ENCODE peak calls at places on chromosomes 16 and 17, in six cellular contexts. W is NCI-H1694; X is stimulated activated CD4-positive, alpha-beta T cell treated with anti-CD3 and anti-CD28 coated beads, Interleukin-15, amount 100 ng/mL, for 1 hour; F is NCI-H524; S is amniotic stem cell; Y is upper lobe of right lung. E is an unnamed sample.

GRCh38 chr16:88703486-88704309 is 2.5 kb downstream of the RNF166 start:
- DNase-seq in W (no peak), X (peak), F (no peak), S (no peak), Y (peak), E (no peak)

GRCh38 chr17:73639322-73639721 is 4.9 kb downstream of the SDK2 start:
- DNase-seq in W (no peak), X (no peak), F (no peak), S (no peak), Y (peak), E (no peak)

GRCh38 chr17:49882434-49882833 is 34.6 kb upstream of the TAC4 start:
- DNase-seq in W (no peak), X (no peak), F (peak), S (no peak), Y (no peak), E (no peak)

GRCh38 chr16:52050418-52050817 is 496.5 kb downstream of the TOX3 start:
- DNase-seq in W (no peak), X (no peak), F (no peak), S (no peak), Y (no peak), E (no peak)

GRCh38 chr17:39264119-39264518 is 38.4 kb upstream of the STAC2 start:
- DNase-seq in W (no peak), X (no peak), F (no peak), S (no peak), Y (no peak), E (no peak)

GRCh38 chr17:65228734-65229390 is 91.7 kb downstream of the RGS9 start:
- DNase-seq in W (no peak), X (no peak), F (peak), S (no peak), Y (no peak), E (no peak)

GRCh38 chr16:68563631-68564366 is 24.7 kb downstream of the ZFP90 start:
- DNase-seq in W (no peak), X (no peak), F (no peak), S (no peak), Y (no peak), E (no peak)

GRCh38 chr16:74774223-74775139 is at the start of gene FA2H:
- DNase-seq in W (peak), X (peak), F (peak), S (no peak), Y (peak), E (peak)

GRCh38 chr16:14325921-14326401 is 254.8 kb downstream of the MRTFB start:
- DNase-seq in W (peak), X (no peak), F (peak), S (no peak), Y (no peak), E (no peak)

GRCh38 chr17:20955437-20956323 is 87.1 kb downstream of the USP22 start:
- DNase-seq in W (no peak), X (no peak), F (peak), S (no peak), Y (no peak), E (no peak)

GRCh38 chr17:50212121-50212843 is 10.9 kb upstream of the COL1A1 start:
- DNase-seq in W (no peak), X (no peak), F (no peak), S (no peak), Y (no peak), E (peak)

GRCh38 chr17:43363926-43364285 is 34.9 kb upstream of the ARL4D start:
- DNase-seq in W (no peak), X (no peak), F (no peak), S (no peak), Y (no peak), E (no peak)

GRCh38 chr16:12874135-12874534 is 27.3 kb upstream of the SHISA9 start:
- DNase-seq in W (no peak), X (no peak), F (no peak), S (peak), Y (no peak), E (no peak)